ENCODE peak calls at places on chromosome 21, in six cellular contexts. B, W, J, H, N and C are unnamed samples.

GRCh38 chr21:31173881-31174555 is 135.7 kb upstream of the KRTAP19-8 start:
- DNase-seq in B (peak; percentile 61), W (no peak), J (peak; percentile 65), H (no peak), N (no peak), C (peak; percentile 60)

GRCh38 chr21:24045775-24046215 is 1561.5 kb downstream of the MRPL39 start:
- DNase-seq in B (peak; percentile 47), W (peak; percentile 92), J (peak; percentile 91), H (peak; percentile 97), N (no peak), C (peak; percentile 16)

GRCh38 chr21:22791376-22791775 is 1793.2 kb downstream of the NCAM2 start:
- DNase-seq in B (no peak), W (no peak), J (no peak), H (no peak), N (no peak), C (no peak)

GRCh38 chr21:31566611-31567010 is 92.9 kb upstream of the SOD1 start:
- DNase-seq in B (no peak), W (no peak), J (no peak), H (no peak), N (no peak), C (no peak)

GRCh38 chr21:33541105-33541711 is 709 bp downstream of the GART start:
- DNase-seq in B (no peak), W (peak; percentile 45), J (no peak), H (no peak), N (no peak), C (peak; percentile 28)

GRCh38 chr21:24255591-24255990 is 1351.7 kb downstream of the MRPL39 start:
- DNase-seq in B (no peak), W (no peak), J (no peak), H (no peak), N (no peak), C (no peak)

GRCh38 chr21:41772351-41773080 is 5.7 kb upstream of the RIPK4 start:
- DNase-seq in B (no peak), W (no peak), J (no peak), H (no peak), N (no peak), C (no peak)

GRCh38 chr21:45539046-45539795 is 3.0 kb downstream of the SLC19A1 start:
- DNase-seq in B (peak; percentile 36), W (no peak), J (peak; percentile 33), H (no peak), N (no peak), C (no peak)

GRCh38 chr21:15764878-15765277 is 35.1 kb downstream of the USP25 start:
- DNase-seq in B (no peak), W (no peak), J (no peak), H (no peak), N (no peak), C (no peak)

GRCh38 chr21:34621434-34622000 is 6.6 kb upstream of the RCAN1 start:
- DNase-seq in B (no peak), W (no peak), J (no peak), H (no peak), N (no peak), C (no peak)

GRCh38 chr21:19607983-19608668 is 1204.5 kb upstream of the TMPRSS15 start:
- DNase-seq in B (no peak), W (no peak), J (no peak), H (no peak), N (no peak), C (no peak)

GRCh38 chr21:29315155-29315749 is 16.5 kb downstream of the BACH1 start:
- DNase-seq in B (no peak), W (no peak), J (no peak), H (no peak), N (no peak), C (no peak)

GRCh38 chr21:25895565-25896205 is 160.9 kb downstream of the GABPA start:
- DNase-seq in B (no peak), W (peak; percentile 41), J (no peak), H (peak; percentile 6), N (no peak), C (no peak)